ENCODE peak calls at places on chromosomes 5 and 9, in seven cellular contexts. G, B, Q, Y, S, N and K are unnamed samples.

GRCh38 chr9:126335837-126336236 is 9.2 kb downstream of the MVB12B start:
- DNase-seq in G (no peak), B (no peak), Q (no peak), Y (no peak), S (no peak), N (no peak), K (no peak)

GRCh38 chr9:77957652-77958051 is 74.0 kb downstream of the GNAQ start:
- DNase-seq in G (no peak), B (no peak), Q (no peak), Y (no peak), S (no peak), N (no peak), K (no peak)

GRCh38 chr9:133114886-133115603 is 6.0 kb downstream of the RALGDS start:
- DNase-seq in G (no peak), B (no peak), Q (no peak), Y (peak; percentile 78), S (no peak), N (no peak), K (no peak)

GRCh38 chr5:137621861-137622823 is 113.7 kb downstream of the KLHL3 start:
- DNase-seq in G (peak; percentile 54), B (no peak), Q (peak; percentile 48), Y (peak; percentile 88), S (peak; percentile 92), N (no peak), K (no peak)

GRCh38 chr5:126540631-126541030 is 54.4 kb downstream of the ALDH7A1 start:
- DNase-seq in G (no peak), B (no peak), Q (no peak), Y (no peak), S (no peak), N (no peak), K (no peak)

GRCh38 chr5:159184858-159185381 is 24.4 kb downstream of the RNF145 start:
- DNase-seq in G (peak; percentile 70), B (peak; percentile 19), Q (no peak), Y (no peak), S (no peak), N (no peak), K (no peak)

GRCh38 chr5:175859422-175859821 is 12.0 kb upstream of the CPLX2 start:
- DNase-seq in G (no peak), B (no peak), Q (no peak), Y (no peak), S (no peak), N (no peak), K (no peak)

GRCh38 chr5:43227655-43228054 is 35.6 kb downstream of the NIM1K start:
- DNase-seq in G (no peak), B (no peak), Q (peak; percentile 19), Y (no peak), S (no peak), N (no peak), K (no peak)

GRCh38 chr5:135045488-135045887 is 11.5 kb upstream of the PITX1 start:
- DNase-seq in G (no peak), B (no peak), Q (no peak), Y (no peak), S (no peak), N (no peak), K (no peak)

GRCh38 chr5:56011835-56012234 is 17.1 kb upstream of the IL6ST start:
- DNase-seq in G (peak; percentile 74), B (no peak), Q (no peak), Y (no peak), S (no peak), N (no peak), K (no peak)

GRCh38 chr5:95178046-95178651 is 106.7 kb downstream of the MCTP1 start:
- DNase-seq in G (no peak), B (no peak), Q (no peak), Y (no peak), S (no peak), N (no peak), K (no peak)

GRCh38 chr5:10607023-10607665 is 43.3 kb downstream of the ANKRD33B start:
- DNase-seq in G (no peak), B (no peak), Q (no peak), Y (no peak), S (no peak), N (no peak), K (no peak)

GRCh38 chr5:124698774-124699173 is 47.7 kb downstream of the ZNF608 start:
- DNase-seq in G (no peak), B (no peak), Q (no peak), Y (no peak), S (no peak), N (no peak), K (no peak)

GRCh38 chr5:61409568-61409967 is 77.5 kb downstream of the ZSWIM6 start:
- DNase-seq in G (peak; percentile 45), B (no peak), Q (peak; percentile 46), Y (no peak), S (no peak), N (no peak), K (no peak)

GRCh38 chr9:129419382-129419899 is 201.5 kb downstream of the C9orf50 start:
- DNase-seq in G (no peak), B (no peak), Q (no peak), Y (no peak), S (no peak), N (no peak), K (no peak)

GRCh38 chr9:135077497-135078200 is 9.8 kb upstream of the OLFM1 start:
- DNase-seq in G (no peak), B (no peak), Q (peak; percentile 12), Y (peak; percentile 79), S (peak; percentile 56), N (no peak), K (no peak)

GRCh38 chr9:80699551-80699998 is 989.8 kb downstream of the TLE1 start:
- DNase-seq in G (peak; percentile 28), B (no peak), Q (no peak), Y (no peak), S (no peak), N (no peak), K (no peak)

GRCh38 chr9:318646-319045 is 104.0 kb downstream of the DOCK8 start:
- DNase-seq in G (no peak), B (no peak), Q (no peak), Y (no peak), S (no peak), N (no peak), K (no peak)

GRCh38 chr5:6399978-6400910 is 21.9 kb upstream of the MED10 start:
- DNase-seq in G (no peak), B (no peak), Q (no peak), Y (no peak), S (peak; percentile 62), N (no peak), K (no peak)

GRCh38 chr5:141692919-141693848 is 11.2 kb upstream of the ARAP3 start:
- DNase-seq in G (no peak), B (peak; percentile 66), Q (no peak), Y (no peak), S (no peak), N (no peak), K (peak; percentile 65)

GRCh38 chr5:168988699-168989098 is 312.2 kb downstream of the SLIT3 start:
- DNase-seq in G (no peak), B (no peak), Q (no peak), Y (no peak), S (no peak), N (no peak), K (no peak)

GRCh38 chr9:33265211-33265885 is 499 bp downstream of the CHMP5 start:
- DNase-seq in G (no peak), B (no peak), Q (no peak), Y (no peak), S (no peak), N (no peak), K (no peak)

GRCh38 chr9:86175223-86175622 is 75.9 kb upstream of the GOLM1 start:
- DNase-seq in G (no peak), B (no peak), Q (no peak), Y (no peak), S (no peak), N (no peak), K (no peak)

GRCh38 chr5:171291371-171291770 is 17.7 kb upstream of the TLX3 start:
- DNase-seq in G (no peak), B (no peak), Q (no peak), Y (no peak), S (no peak), N (no peak), K (no peak)

GRCh38 chr5:125276121-125276520 is 529.7 kb upstream of the ZNF608 start:
- DNase-seq in G (no peak), B (no peak), Q (no peak), Y (no peak), S (no peak), N (no peak), K (no peak)

GRCh38 chr5:110087829-110088228 is 398.1 kb downstream of the MAN2A1 start:
- DNase-seq in G (no peak), B (no peak), Q (no peak), Y (no peak), S (no peak), N (no peak), K (no peak)

GRCh38 chr5:1671351-1671750 is 128.3 kb downstream of the MRPL36 start:
- DNase-seq in G (no peak), B (no peak), Q (no peak), Y (no peak), S (no peak), N (no peak), K (no peak)

GRCh38 chr5:74206571-74207550 is 433.7 kb downstream of the ENC1 start:
- DNase-seq in G (peak; percentile 12), B (no peak), Q (peak; percentile 74), Y (peak; percentile 93), S (no peak), N (no peak), K (no peak)

GRCh38 chr9:134317431-134318414 is 8.5 kb upstream of the RXRA start:
- DNase-seq in G (peak; percentile 42), B (no peak), Q (no peak), Y (peak; percentile 58), S (no peak), N (no peak), K (no peak)

GRCh38 chr5:43780586-43780985 is 177.6 kb downstream of the NNT start:
- DNase-seq in G (no peak), B (no peak), Q (no peak), Y (no peak), S (no peak), N (no peak), K (no peak)

GRCh38 chr5:73135429-73136276 is 15.3 kb downstream of the TMEM171 start:
- DNase-seq in G (no peak), B (no peak), Q (peak; percentile 17), Y (no peak), S (no peak), N (no peak), K (no peak)

GRCh38 chr5:145962001-145962400 is 25.6 kb downstream of the SH3RF2 start:
- DNase-seq in G (no peak), B (no peak), Q (no peak), Y (no peak), S (no peak), N (no peak), K (no peak)

GRCh38 chr9:2439957-2440356 is 181.6 kb upstream of the VLDLR start:
- DNase-seq in G (no peak), B (no peak), Q (no peak), Y (no peak), S (no peak), N (no peak), K (no peak)

GRCh38 chr5:172958268-172959046 is 767 bp upstream of the RPL26L1 start:
- DNase-seq in G (no peak), B (peak; percentile 53), Q (peak; percentile 74), Y (peak; percentile 91), S (peak; percentile 76), N (peak; percentile 52), K (peak; percentile 41)

GRCh38 chr5:157155297-157155696 is 10.8 kb downstream of the GARIN3 start:
- DNase-seq in G (no peak), B (no peak), Q (no peak), Y (no peak), S (no peak), N (no peak), K (no peak)

GRCh38 chr5:114678778-114679177 is 316.9 kb downstream of the KCNN2 start:
- DNase-seq in G (no peak), B (no peak), Q (no peak), Y (no peak), S (no peak), N (no peak), K (no peak)